ENCODE peak calls at places on chromosomes 1 and 21, in four cellular contexts. G is EH; F is AG08395; R is naive thymus-derived CD8-positive, alpha-beta T cell. N is an unnamed sample.

GRCh38 chr1:56148466-56149193 is 430.7 kb downstream of the PLPP3 start:
- DNase-seq in R (no peak), F (no peak), G (no peak), N (no peak)

GRCh38 chr1:56676571-56677035 is 31.5 kb downstream of the PRKAA2 start:
- DNase-seq in F (peak; percentile 68), R (no peak), G (peak; percentile 87), N (peak; percentile 16)

GRCh38 chr1:19374402-19374801 is 62.3 kb downstream of the SLC66A1 start:
- DNase-seq in R (no peak), G (no peak), F (no peak), N (no peak)

GRCh38 chr1:15525043-15525958 is 1.3 kb upstream of the CASP9 start:
- DNase-seq in R (no peak), F (no peak), G (peak; percentile 99), N (no peak)

GRCh38 chr1:79197421-79197820 is 190.9 kb upstream of the ADGRL4 start:
- DNase-seq in F (peak; percentile 5), R (no peak), G (peak; percentile 44), N (peak; percentile 16)

GRCh38 chr1:88892146-88892877 is 945 bp upstream of the GTF2B start:
- DNase-seq in R (no peak), F (no peak), G (peak; percentile 56), N (no peak)

GRCh38 chr1:30130106-30130505 is 593.3 kb downstream of the MATN1 start:
- DNase-seq in G (no peak), R (no peak), F (no peak), N (no peak)

GRCh38 chr21:39444406-39445145 is 1.0 kb downstream of the LCA5L start:
- DNase-seq in F (peak; percentile 57), R (no peak), G (peak; percentile 74), N (peak; percentile 60)

GRCh38 chr1:99766378-99766800 is at the start of gene FRRS1:
- DNase-seq in G (peak; percentile 63), F (peak; percentile 34), R (peak; percentile 20), N (peak; percentile 77)

GRCh38 chr1:202283379-202283844 is 58.3 kb downstream of the UBE2T start:
- DNase-seq in G (peak; percentile 94), R (peak; percentile 28), F (peak; percentile 85), N (peak; percentile 84)

GRCh38 chr1:225755668-225756294 is 21.8 kb upstream of the SRP9 start:
- DNase-seq in F (no peak), G (no peak), R (no peak), N (no peak)

GRCh38 chr1:8259498-8260290 is 58.2 kb upstream of the SLC45A1 start:
- DNase-seq in G (peak; percentile 78), F (peak; percentile 48), R (no peak), N (peak; percentile 47)

GRCh38 chr1:48082271-48082925 is 85.2 kb upstream of the TRABD2B start:
- DNase-seq in F (no peak), R (no peak), G (no peak), N (no peak)

GRCh38 chr1:6581561-6582305 is 1.9 kb downstream of the ZBTB48 start:
- DNase-seq in F (no peak), R (no peak), G (no peak), N (no peak)

GRCh38 chr1:9292361-9293240 is at the start of gene SPSB1:
- DNase-seq in G (peak; percentile 85), F (peak; percentile 65), R (peak; percentile 42), N (peak; percentile 90)

GRCh38 chr1:39293375-39294070 is 89.0 kb downstream of the MACF1 start:
- DNase-seq in R (no peak), F (peak; percentile 47), G (peak; percentile 46), N (peak; percentile 43)

GRCh38 chr21:15051652-15052554 is 12.9 kb downstream of the NRIP1 start:
- DNase-seq in R (no peak), G (peak; percentile 32), F (no peak), N (no peak)

GRCh38 chr1:214636436-214636835 is 33.4 kb downstream of the CENPF start:
- DNase-seq in R (no peak), G (no peak), F (no peak), N (no peak)

GRCh38 chr1:51916587-51917405 is 38.3 kb upstream of the NRDC start:
- DNase-seq in G (peak; percentile 84), F (peak; percentile 29), R (no peak), N (peak; percentile 32)

GRCh38 chr1:235902638-235903542 is 36.2 kb upstream of the LYST start:
- DNase-seq in G (peak; percentile 91), R (no peak), F (peak; percentile 52), N (peak; percentile 37)

GRCh38 chr1:181104042-181104789 is 15.7 kb downstream of the IER5 start:
- DNase-seq in R (no peak), G (peak; percentile 40), F (no peak), N (peak; percentile 40)

GRCh38 chr1:6918908-6919511 is 133.8 kb downstream of the CAMTA1 start:
- DNase-seq in R (no peak), G (no peak), F (no peak), N (no peak)

GRCh38 chr21:39527664-39528381 is 76.1 kb downstream of the SH3BGR start:
- DNase-seq in G (no peak), R (no peak), F (no peak), N (no peak)

GRCh38 chr1:229230136-229230892 is 40.6 kb upstream of the RAB4A start:
- DNase-seq in F (no peak), G (no peak), R (no peak), N (no peak)

GRCh38 chr21:34704119-34704518 is 35.3 kb downstream of the CLIC6 start:
- DNase-seq in R (no peak), G (peak; percentile 96), F (peak; percentile 67), N (peak; percentile 74)

GRCh38 chr1:24993871-24994270 is 63.8 kb upstream of the RUNX3 start:
- DNase-seq in R (no peak), F (no peak), G (no peak), N (no peak)

GRCh38 chr1:219555031-219555667 is 57.8 kb downstream of the ZC3H11B start:
- DNase-seq in R (no peak), G (peak; percentile 49), F (peak; percentile 55), N (peak; percentile 36)

GRCh38 chr1:40984066-40984465 is 4.6 kb downstream of the CTPS1 start:
- DNase-seq in F (peak; percentile 51), G (peak; percentile 70), R (no peak), N (peak; percentile 51)

N was measured in GM03348.